ENCODE peak calls at places on chromosomes 6 and 20, in five cellular contexts. G, I, T, S and J are unnamed samples.

GRCh38 chr20:57025261-57025660 is 241.2 kb downstream of the BMP7 start:
- DNase-seq in G (no peak), I (no peak), T (no peak), S (no peak), J (no peak)

GRCh38 chr20:24448170-24448569 is 21.3 kb upstream of the SYNDIG1 start:
- DNase-seq in I (no peak), G (no peak), T (no peak), S (no peak), J (no peak)

GRCh38 chr6:148395583-148396101 is 53.0 kb downstream of the SASH1 start:
- DNase-seq in I (no peak), S (no peak), G (no peak), T (no peak), J (no peak)

GRCh38 chr20:34995192-34995591 is 39.5 kb downstream of the MYH7B start:
- DNase-seq in S (no peak), T (no peak), I (no peak), G (no peak), J (no peak)

GRCh38 chr6:116278853-116279231 is 888 bp downstream of the TSPYL1 start:
- DNase-seq in I (peak; percentile 85), T (peak; percentile 31), G (no peak), S (no peak), J (peak; percentile 30)

GRCh38 chr20:37590938-37591490 is 63.3 kb upstream of the BLCAP start:
- DNase-seq in S (no peak), G (no peak), T (no peak), I (no peak), J (no peak)

GRCh38 chr20:1281279-1282057 is 15.4 kb downstream of the SNPH start:
- DNase-seq in I (no peak), T (no peak), G (no peak), S (no peak), J (no peak)

GRCh38 chr20:63311833-63312243 is 18.9 kb downstream of the COL20A1 start:
- DNase-seq in I (no peak), S (no peak), G (no peak), T (no peak), J (no peak)

GRCh38 chr6:4084444-4085328 is 5.7 kb upstream of the FAM217A start:
- DNase-seq in G (no peak), I (no peak), T (no peak), S (no peak), J (no peak)

GRCh38 chr20:33124261-33124660 is 43.7 kb upstream of the BPIFA2 start:
- DNase-seq in S (no peak), I (no peak), T (no peak), G (no peak), J (no peak)

GRCh38 chr20:17525650-17526049 is 5.5 kb downstream of the BFSP1 start:
- DNase-seq in G (no peak), I (no peak), S (peak; percentile 36), T (peak; percentile 65), J (peak; percentile 42)

GRCh38 chr6:157571269-157571668 is 190.3 kb downstream of the ZDHHC14 start:
- DNase-seq in G (no peak), I (no peak), T (no peak), S (no peak), J (no peak)
- TF ChIP-seq CTCF in G (no peak), I (no peak), T (no peak), S (no peak), J (no peak)

DNA sequence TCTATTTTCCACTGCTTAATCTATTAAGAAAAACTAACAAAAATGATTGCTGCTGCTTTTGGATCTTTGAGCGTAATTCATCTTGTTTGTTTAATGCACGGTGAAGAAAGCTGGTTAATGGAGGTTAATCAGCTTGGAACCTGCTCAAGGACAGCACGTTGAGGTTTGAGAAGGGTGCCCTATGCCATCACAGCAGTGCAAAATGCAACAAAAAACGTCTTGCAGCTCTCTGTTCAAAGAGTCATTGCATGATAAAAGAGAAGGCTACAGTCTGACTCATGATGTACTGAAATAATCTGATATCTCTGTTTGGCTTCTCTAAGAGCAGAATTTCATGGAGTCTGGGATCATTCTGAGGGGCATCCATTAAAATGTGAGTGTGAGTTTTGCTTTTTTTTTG is 80.6 kb upstream of the PREP start:
- DNase-seq in G (no peak), I (no peak), S (no peak), T (no peak), J (no peak)
- TF ChIP-seq CTCF in G (no peak), I (no peak), S (no peak), T (no peak), J (no peak)

GRCh38 chr6:156771047-156771446 is 6.1 kb upstream of the ARID1B start:
- DNase-seq in T (no peak), I (no peak), S (no peak), G (no peak), J (no peak)

GRCh38 chr6:156774872-156775405 is 2.2 kb upstream of the ARID1B start:
- DNase-seq in I (no peak), G (no peak), T (no peak), S (no peak), J (no peak)

GRCh38 chr6:156773476-156773875 is 3.7 kb upstream of the ARID1B start:
- DNase-seq in S (no peak), I (no peak), G (no peak), T (no peak), J (no peak)

GRCh38 chr6:156773935-156774871 is 3.0 kb upstream of the ARID1B start:
- DNase-seq in G (no peak), T (no peak), I (no peak), S (no peak), J (no peak)

DNA sequence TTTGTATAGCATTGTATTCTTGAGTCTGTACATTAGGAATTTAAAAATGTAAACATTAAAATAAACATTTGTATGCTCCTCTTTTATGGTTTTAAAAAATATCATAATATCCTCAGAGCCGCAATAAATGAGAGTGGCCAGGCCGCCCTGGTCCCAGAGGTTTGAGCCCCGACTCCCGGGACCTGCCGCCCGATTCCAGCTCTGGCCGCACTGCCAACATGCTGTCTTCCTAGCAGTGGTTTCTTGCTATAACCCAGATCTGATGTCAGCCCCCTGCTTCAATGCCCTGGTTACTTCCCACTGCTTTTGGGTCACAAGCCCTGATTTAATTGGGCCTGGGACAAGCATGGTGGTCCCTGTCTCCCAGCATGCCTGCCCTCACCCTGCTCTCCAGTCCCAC is 5.4 kb upstream of the ARID1B start:
- DNase-seq in I (no peak), G (no peak), S (no peak), T (no peak), J (no peak)
- TF ChIP-seq CTCF in I (no peak), G (no peak), S (no peak), T (no peak), J (no peak)

GRCh38 chr20:36506253-36506652 is 35.1 kb upstream of the MYL9 start:
- DNase-seq in I (no peak), S (no peak), G (no peak), T (no peak), J (peak; percentile 14)
- TF ChIP-seq CTCF in I (no peak), S (no peak), G (no peak), T (no peak), J (peak; percentile 44)

GRCh38 chr6:190596-191395 is 101.5 kb upstream of the DUSP22 start:
- DNase-seq in S (no peak), T (no peak), G (no peak), I (no peak), J (peak; percentile 32)
- TF ChIP-seq CTCF in S (no peak), T (no peak), G (peak; percentile 29), I (no peak), J (peak; percentile 33)

GRCh38 chr6:92777146-92777740 is 642.1 kb downstream of the EPHA7 start:
- DNase-seq in G (no peak), T (peak; percentile 20), S (no peak), I (no peak), J (no peak)
- TF ChIP-seq CTCF in G (peak; percentile 80), T (peak; percentile 69), S (peak; percentile 49), I (no peak), J (no peak)

GRCh38 chr6:36839819-36840379 is 655 bp upstream of the CPNE5 start:
- DNase-seq in T (no peak), S (peak; percentile 52), I (peak; percentile 34), G (peak; percentile 51), J (peak; percentile 24)
- TF ChIP-seq CTCF in T (no peak), S (no peak), I (no peak), G (peak; percentile 42), J (no peak)

GRCh38 chr6:33958208-33958862 is 154.5 kb upstream of the MLN start:
- DNase-seq in G (no peak), S (peak; percentile 75), T (no peak), I (no peak), J (peak; percentile 42)
- TF ChIP-seq CTCF in G (peak; percentile 44), S (peak; percentile 57), T (no peak), I (no peak), J (peak; percentile 38)